ENCODE peak calls at places on chromosome 16, in ten cellular contexts. P is nephron progenitor cell, O is cardiac fibroblast, Q is HL-60, R is pancreas, X is B cell, Y is GM06990, V is mucosa of gallbladder, C is DMS153, M is NCI-H460. D is an unnamed sample.

GRCh38 chr16:28319476-28320022 is 27.2 kb downstream of the SBK1 start:
- DNase-seq in P (no peak), O (no peak), Q (no peak), R (no peak), X (no peak), Y (no peak), V (no peak), C (no peak), M (no peak), D (no peak)

GRCh38 chr16:84841787-84842300 is 22.1 kb downstream of the CRISPLD2 start:
- DNase-seq in P (no peak), O (no peak), Q (no peak), R (peak), X (no peak), Y (no peak), V (no peak), C (peak), M (no peak), D (no peak)

GRCh38 chr16:2149630-2150417 is 1.4 kb downstream of the RAB26 start:
- DNase-seq in P (no peak), O (no peak), Q (no peak), R (peak), X (no peak), Y (peak), V (no peak), C (no peak), M (no peak), D (no peak)

GRCh38 chr16:50499254-50499653 is 48.9 kb upstream of the NKD1 start:
- DNase-seq in P (no peak), O (no peak), Q (no peak), R (no peak), X (no peak), Y (no peak), V (no peak), C (no peak), M (no peak), D (no peak)

GRCh38 chr16:3444032-3444388 is 530 bp downstream of the NAA60 start:
- DNase-seq in P (no peak), O (peak), Q (no peak), R (no peak), X (no peak), Y (no peak), V (no peak), C (no peak), M (peak), D (peak)

GRCh38 chr16:12314786-12315185 is 338.3 kb downstream of the SNX29 start:
- DNase-seq in P (no peak), O (no peak), Q (no peak), R (no peak), X (no peak), Y (no peak), V (no peak), C (no peak), M (no peak), D (no peak)

GRCh38 chr16:72637306-72637705 is 410.6 kb downstream of the ZFHX3 start:
- DNase-seq in P (no peak), O (peak), Q (no peak), R (no peak), X (no peak), Y (no peak), V (no peak), C (no peak), M (no peak), D (peak)

GRCh38 chr16:66601471-66601870 is 3.0 kb upstream of the CMTM3 start:
- DNase-seq in P (no peak), O (no peak), Q (no peak), R (no peak), X (no peak), Y (no peak), V (no peak), C (no peak), M (no peak), D (no peak)

GRCh38 chr16:67110136-67110847 is 551 bp downstream of the PHAF1 start:
- DNase-seq in P (no peak), O (no peak), Q (peak), R (peak), X (peak), Y (no peak), V (peak), C (no peak), M (no peak), D (no peak)

GRCh38 chr16:45454-45853 is 8.0 kb downstream of the POLR3K start:
- DNase-seq in P (no peak), O (no peak), Q (no peak), R (no peak), X (no peak), Y (no peak), V (no peak), C (no peak), M (no peak), D (no peak)

GRCh38 chr16:6852643-6853042 is 480.0 kb upstream of the RBFOX1 start:
- DNase-seq in P (no peak), O (no peak), Q (no peak), R (no peak), X (no peak), Y (no peak), V (no peak), C (no peak), M (no peak), D (no peak)

GRCh38 chr16:24986512-24987303 is 28.5 kb downstream of the ARHGAP17 start:
- DNase-seq in P (no peak), O (peak), Q (peak), R (no peak), X (no peak), Y (no peak), V (no peak), C (peak), M (peak), D (no peak)

GRCh38 chr16:1784977-1785845 is 2.5 kb downstream of the NUBP2 start:
- DNase-seq in P (peak), O (no peak), Q (no peak), R (no peak), X (no peak), Y (no peak), V (no peak), C (no peak), M (no peak), D (no peak)